ENCODE peak calls at places on chromosomes 11 and 22, in nine cellular contexts. I, R, K, M, Z, L, S, O and W are unnamed samples.

GRCh38 chr11:126355926-126356897 is 726 bp downstream of the ST3GAL4 start:
- DNase-seq in I (no peak), R (peak; percentile 68), K (peak; percentile 41), M (no peak), Z (no peak), L (no peak), S (no peak), O (peak; percentile 68), W (no peak)

GRCh38 chr22:49765951-49766350 is 61.7 kb downstream of the BRD1 start:
- DNase-seq in I (no peak), R (peak; percentile 58), K (no peak), M (no peak), Z (peak; percentile 34), L (peak; percentile 67), S (no peak), O (peak; percentile 53), W (no peak)

GRCh38 chr11:109016724-109017123 is 351.9 kb downstream of the DDX10 start:
- DNase-seq in I (no peak), R (no peak), K (peak; percentile 29), M (no peak), Z (no peak), L (no peak), S (no peak), O (no peak), W (no peak)

GRCh38 chr11:12705874-12706273 is 31.7 kb downstream of the TEAD1 start:
- DNase-seq in I (no peak), R (no peak), K (peak; percentile 55), M (no peak), Z (no peak), L (no peak), S (no peak), O (no peak), W (no peak)

GRCh38 chr11:101445761-101446160 is 138.0 kb downstream of the TRPC6 start:
- DNase-seq in I (no peak), R (no peak), K (peak; percentile 51), M (no peak), Z (no peak), L (no peak), S (no peak), O (no peak), W (no peak)

GRCh38 chr11:76696756-76697155 is 26.2 kb upstream of the LRRC32 start:
- DNase-seq in I (no peak), R (no peak), K (no peak), M (no peak), Z (no peak), L (no peak), S (no peak), O (no peak), W (no peak)

GRCh38 chr11:44110231-44110679 is 14.8 kb downstream of the EXT2 start:
- DNase-seq in I (peak; percentile 71), R (peak; percentile 45), K (peak; percentile 53), M (no peak), Z (peak; percentile 65), L (no peak), S (peak; percentile 71), O (no peak), W (peak; percentile 74)

GRCh38 chr11:86291466-86292262 is 10.4 kb upstream of the HIKESHI start:
- DNase-seq in I (peak; percentile 82), R (peak; percentile 58), K (peak; percentile 76), M (peak; percentile 13), Z (peak; percentile 60), L (no peak), S (no peak), O (no peak), W (peak; percentile 42)

GRCh38 chr11:76891285-76891684 is 30.6 kb downstream of the ACER3 start:
- DNase-seq in I (no peak), R (no peak), K (no peak), M (no peak), Z (no peak), L (no peak), S (no peak), O (no peak), W (no peak)

GRCh38 chr11:67458266-67458665 is 3.1 kb downstream of the CABP4 start:
- DNase-seq in I (no peak), R (peak; percentile 46), K (no peak), M (no peak), Z (no peak), L (peak; percentile 38), S (no peak), O (no peak), W (no peak)

GRCh38 chr11:9752091-9752490 is 88.2 kb downstream of the SWAP70 start:
- DNase-seq in I (no peak), R (no peak), K (no peak), M (no peak), Z (no peak), L (no peak), S (no peak), O (no peak), W (no peak)

GRCh38 chr22:21067901-21068680 is 22.3 kb downstream of the LRRC74B start:
- DNase-seq in I (no peak), R (no peak), K (no peak), M (no peak), Z (no peak), L (no peak), S (no peak), O (no peak), W (no peak)

GRCh38 chr11:20501971-20502370 is 97.4 kb upstream of the SLC6A5 start:
- DNase-seq in I (no peak), R (no peak), K (peak; percentile 13), M (no peak), Z (no peak), L (no peak), S (no peak), O (no peak), W (no peak)

GRCh38 chr11:8273281-8273680 is 9.6 kb upstream of the LMO1 start:
- DNase-seq in I (no peak), R (no peak), K (peak; percentile 49), M (no peak), Z (no peak), L (no peak), S (no peak), O (no peak), W (no peak)

DNA sequence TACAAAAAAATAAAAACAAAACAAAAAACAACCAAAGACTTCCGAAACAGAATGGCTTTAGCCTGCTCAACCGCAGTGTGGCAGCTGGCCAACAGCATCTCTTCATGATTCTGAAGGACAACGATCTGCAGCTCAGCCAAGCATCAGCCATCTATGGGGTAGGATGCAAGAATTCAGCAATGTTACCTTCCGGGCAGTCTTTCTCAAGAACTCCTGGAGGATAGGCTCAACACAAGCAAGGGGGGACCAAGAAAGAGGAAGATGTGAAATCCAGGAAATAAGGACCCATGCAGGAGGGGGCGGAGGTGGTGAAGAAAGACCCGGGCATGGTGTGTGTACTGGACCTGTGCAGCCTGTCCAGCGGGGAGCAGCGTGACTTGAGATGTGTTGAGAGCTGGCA is 3.5 kb upstream of the TSPO start:
- DNase-seq in I (no peak), R (no peak), K (no peak), M (no peak), Z (no peak), L (no peak), S (no peak), O (no peak), W (no peak)
- H3K4me3 ChIP-seq in I (no peak overlapping the region), R (no peak overlapping the region), K (no peak overlapping the region), M (no peak overlapping the region), Z (no peak overlapping the region), L (no peak overlapping the region), S (no peak overlapping the region), O (no peak overlapping the region), W (no peak overlapping the region)

DNA sequence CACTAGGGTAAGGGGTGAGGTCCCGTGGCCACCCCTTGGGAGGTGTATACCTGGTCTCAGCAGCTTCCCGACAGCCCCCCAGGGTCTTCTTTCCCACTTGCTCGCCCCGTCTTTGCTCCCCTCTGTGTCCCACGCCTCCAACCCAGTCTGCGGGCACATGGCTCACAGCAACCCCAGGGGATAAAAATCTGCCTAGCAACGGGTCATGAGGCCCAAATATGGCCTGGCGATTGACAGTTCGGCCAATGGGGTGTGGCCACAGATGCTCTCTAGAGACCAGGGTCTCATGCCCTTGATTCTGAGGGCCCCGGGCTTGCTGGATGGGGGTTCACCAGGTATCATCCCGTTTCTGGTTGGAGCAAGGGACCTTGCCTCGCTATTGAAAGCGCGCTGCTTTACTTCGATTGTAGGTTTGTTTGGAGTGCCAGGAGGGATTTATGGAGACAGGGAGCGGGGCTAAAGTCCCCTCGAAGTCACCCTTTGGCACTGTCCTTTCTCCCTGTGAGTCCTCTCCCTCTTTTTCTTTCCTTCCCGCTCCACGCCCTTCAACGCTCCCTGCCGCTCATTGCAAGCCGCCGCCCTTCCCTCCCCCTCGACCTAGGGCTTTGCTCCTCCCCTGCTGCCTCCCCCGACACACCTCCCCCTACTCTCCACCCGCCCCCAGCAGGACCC is 41.4 kb downstream of the AHNAK start:
- DNase-seq in I (no peak), R (peak; percentile 91), K (no peak), M (no peak), Z (no peak), L (no peak), S (peak; percentile 42), O (peak; percentile 56), W (no peak)
- H3K4me3 ChIP-seq in I (no peak overlapping the region), R (peak overlapping the region; percentile 31), K (no peak overlapping the region), M (no peak overlapping the region), Z (no peak overlapping the region), L (peak overlapping the region; percentile 11), S (peak overlapping the region; percentile 42), O (peak overlapping the region; percentile 38), W (peak overlapping the region; percentile 35)

DNA sequence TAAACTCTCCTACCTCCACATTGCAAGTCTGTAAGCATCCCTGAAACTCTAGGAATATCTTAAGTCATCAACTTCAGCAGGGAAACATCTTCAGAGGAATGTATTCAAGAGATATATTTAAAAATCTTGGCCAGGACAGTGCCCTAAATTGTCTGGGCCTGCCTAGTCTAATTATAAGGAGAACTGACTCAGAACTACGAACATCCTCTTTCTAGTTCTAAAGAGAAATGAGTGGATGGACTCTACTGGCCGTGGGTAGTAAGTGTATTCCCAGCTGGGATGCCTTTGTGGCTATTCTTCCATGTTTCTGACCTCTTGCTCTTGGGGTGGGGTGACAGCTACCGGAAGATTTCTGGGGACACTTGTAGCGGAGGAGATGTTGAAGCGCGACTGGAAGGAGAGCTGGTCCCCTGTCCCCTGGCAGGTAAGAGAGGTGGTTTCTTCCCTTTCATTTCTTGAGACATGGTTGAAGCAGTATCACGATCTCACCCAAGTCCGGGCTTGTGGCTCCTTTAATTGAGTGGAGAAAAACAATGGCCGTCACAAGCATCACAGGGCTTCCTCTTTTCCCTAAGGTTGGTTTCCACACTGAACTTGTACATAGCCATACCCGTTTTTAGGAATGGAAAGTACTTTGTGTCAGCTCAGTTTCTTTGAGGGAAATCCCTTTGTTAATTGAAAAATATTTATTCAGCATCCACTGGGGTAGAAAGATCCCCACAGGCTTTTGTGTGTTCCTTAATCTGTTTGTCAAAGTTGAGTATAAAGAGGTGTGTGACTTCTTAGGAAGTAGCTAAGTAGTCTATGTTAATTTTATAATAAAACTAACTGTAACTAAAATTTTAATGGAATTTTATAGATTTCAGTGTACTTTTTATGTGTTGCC is 97.7 kb upstream of the SORL1-AS1 start:
- DNase-seq in I (no peak), R (no peak), K (peak; percentile 83), M (no peak), Z (no peak), L (no peak), S (no peak), O (no peak), W (no peak)
- H3K4me3 ChIP-seq in I (no peak overlapping the region), R (no peak overlapping the region), K (no peak overlapping the region), M (no peak overlapping the region), Z (no peak overlapping the region), L (no peak overlapping the region), S (no peak overlapping the region), O (no peak overlapping the region), W (no peak overlapping the region)

DNA sequence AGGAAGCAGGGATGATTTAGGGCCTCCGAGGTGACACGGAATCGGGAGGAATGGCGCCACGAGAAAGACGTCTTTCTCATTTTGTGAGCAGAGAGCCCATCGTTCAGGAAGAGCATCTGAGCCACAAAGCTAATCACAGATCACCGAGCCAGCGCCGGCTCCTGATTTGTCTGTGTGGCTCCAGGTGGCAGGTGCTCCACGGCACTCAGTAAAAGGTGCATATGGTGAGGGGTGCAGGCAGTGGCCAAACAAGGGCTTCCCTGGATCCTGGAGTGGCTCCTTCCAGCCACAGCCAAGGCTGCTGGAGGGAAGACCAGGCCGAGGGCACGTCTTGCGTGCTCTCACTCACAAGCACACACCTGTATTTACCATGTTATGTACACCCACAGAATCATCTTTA is 19.4 kb downstream of the KRTAP5-5 start:
- DNase-seq in I (no peak), R (no peak), K (no peak), M (no peak), Z (no peak), L (peak; percentile 21), S (no peak), O (peak; percentile 19), W (no peak)
- H3K4me3 ChIP-seq in I (no peak overlapping the region), R (no peak overlapping the region), K (no peak overlapping the region), M (no peak overlapping the region), Z (no peak overlapping the region), L (no peak overlapping the region), S (no peak overlapping the region), O (no peak overlapping the region), W (no peak overlapping the region)